ENCODE peak calls at places on chromosomes 2 and 18, in five cellular contexts. One of them, this sample, is unnamed.

GRCh38 chr2:172552547-172553291 is 3.2 kb upstream of the PDK1 start:
- DNase-seq in GM23248: peak
- DNase-seq in fibroblast of pulmonary artery: peak
- DNase-seq in fibroblast of mammary gland: peak
- DNase-seq in nucleus accumbens: no peak
- DNase-seq in this sample: no peak

GRCh38 chr2:23545391-23545790 is 160.4 kb downstream of the KLHL29 start:
- DNase-seq in nucleus accumbens: no peak
- DNase-seq in fibroblast of mammary gland: peak
- DNase-seq in GM23248: peak
- DNase-seq in fibroblast of pulmonary artery: peak
- DNase-seq in this sample: no peak

GRCh38 chr2:59167514-59167913 is 926.4 kb upstream of the FANCL start:
- DNase-seq in fibroblast of mammary gland: no peak
- DNase-seq in GM23248: no peak
- DNase-seq in fibroblast of pulmonary artery: no peak
- DNase-seq in nucleus accumbens: no peak
- DNase-seq in this sample: no peak

GRCh38 chr2:47512581-47513083 is 109.7 kb downstream of the MSH2 start:
- DNase-seq in GM23248: no peak
- DNase-seq in fibroblast of pulmonary artery: peak
- DNase-seq in fibroblast of mammary gland: no peak
- DNase-seq in nucleus accumbens: no peak
- DNase-seq in this sample: no peak

GRCh38 chr2:53445376-53446072 is 322.1 kb upstream of the CHAC2 start:
- DNase-seq in nucleus accumbens: no peak
- DNase-seq in GM23248: peak
- DNase-seq in fibroblast of mammary gland: peak
- DNase-seq in fibroblast of pulmonary artery: peak
- DNase-seq in this sample: peak

GRCh38 chr2:12694990-12695774 is 21.6 kb upstream of the TRIB2 start:
- DNase-seq in nucleus accumbens: no peak
- DNase-seq in fibroblast of mammary gland: no peak
- DNase-seq in GM23248: no peak
- DNase-seq in fibroblast of pulmonary artery: peak
- DNase-seq in this sample: no peak

GRCh38 chr2:109438146-109438545 is 175.6 kb downstream of the SEPTIN10 start:
- DNase-seq in nucleus accumbens: no peak
- DNase-seq in fibroblast of mammary gland: no peak
- DNase-seq in GM23248: no peak
- DNase-seq in fibroblast of pulmonary artery: no peak
- DNase-seq in this sample: no peak

GRCh38 chr2:25249785-25250184 is 81.4 kb upstream of the POMC start:
- DNase-seq in fibroblast of pulmonary artery: no peak
- DNase-seq in nucleus accumbens: no peak
- DNase-seq in GM23248: no peak
- DNase-seq in fibroblast of mammary gland: no peak
- DNase-seq in this sample: no peak

GRCh38 chr2:101883860-101884259 is 107.9 kb upstream of the IL1R2 start:
- DNase-seq in fibroblast of pulmonary artery: peak
- DNase-seq in fibroblast of mammary gland: peak
- DNase-seq in GM23248: peak
- DNase-seq in nucleus accumbens: no peak
- DNase-seq in this sample: no peak

GRCh38 chr2:106825161-106825560 is 60.8 kb downstream of the ST6GAL2 start:
- DNase-seq in fibroblast of mammary gland: no peak
- DNase-seq in fibroblast of pulmonary artery: no peak
- DNase-seq in GM23248: no peak
- DNase-seq in nucleus accumbens: no peak
- DNase-seq in this sample: no peak

GRCh38 chr18:13973061-13973460 is 57.7 kb upstream of the MC2R start:
- DNase-seq in fibroblast of pulmonary artery: no peak
- DNase-seq in GM23248: no peak
- DNase-seq in nucleus accumbens: no peak
- DNase-seq in fibroblast of mammary gland: no peak
- DNase-seq in this sample: no peak

This sample was measured in posterior cingulate gyrus.